ENCODE peak calls at places on chromosome 10, in five cellular contexts. S is mesendoderm, I is NCI-H345, R is M059J, X is suprapubic skin. G is an unnamed sample.

GRCh38 chr10:77498210-77498609 is 139.4 kb downstream of the KCNMA1 start:
- DNase-seq in S (no peak), I (no peak), R (no peak), X (no peak), G (no peak)

GRCh38 chr10:43254881-43255643 is 11.8 kb downstream of the RASGEF1A start:
- DNase-seq in S (no peak), I (no peak), R (no peak), X (peak), G (no peak)

GRCh38 chr10:132098539-132099421 is 33.0 kb downstream of the JAKMIP3 start:
- DNase-seq in S (no peak), I (no peak), R (no peak), X (no peak), G (no peak)

GRCh38 chr10:3893102-3893473 is 108.1 kb upstream of the KLF6 start:
- DNase-seq in S (no peak), I (no peak), R (no peak), X (no peak), G (no peak)

GRCh38 chr10:89278034-89278535 is 23.8 kb upstream of the IFIT2 start:
- DNase-seq in S (peak), I (no peak), R (peak), X (no peak), G (no peak)

GRCh38 chr10:110311357-110311949 is 6.7 kb upstream of the SMNDC1 start:
- DNase-seq in S (peak), I (peak), R (peak), X (no peak), G (no peak)

GRCh38 chr10:8065651-8066050 is 11.2 kb downstream of the GATA3 start:
- DNase-seq in S (no peak), I (no peak), R (peak), X (no peak), G (no peak)

GRCh38 chr10:69650589-69651261 is 20.7 kb downstream of the FAM241B start:
- DNase-seq in S (no peak), I (no peak), R (no peak), X (no peak), G (no peak)

GRCh38 chr10:31129261-31129660 is 97.6 kb upstream of the ZNF438 start:
- DNase-seq in S (peak), I (no peak), R (peak), X (no peak), G (no peak)

GRCh38 chr10:65430979-65431378 is 1494.9 kb upstream of the LRRTM3 start:
- DNase-seq in S (no peak), I (no peak), R (no peak), X (no peak), G (no peak)

GRCh38 chr10:82453678-82454293 is 578.8 kb downstream of the NRG3 start:
- DNase-seq in S (no peak), I (no peak), R (no peak), X (no peak), G (no peak)

GRCh38 chr10:133385214-133385613 is 6.2 kb downstream of the PAOX start:
- DNase-seq in S (no peak), I (no peak), R (no peak), X (no peak), G (no peak)

GRCh38 chr10:16965740-16966447 is 148.7 kb upstream of the RSU1 start:
- DNase-seq in S (peak), I (no peak), R (peak), X (no peak), G (no peak)

GRCh38 chr10:97150191-97150590 is 35.6 kb downstream of the SLIT1 start:
- DNase-seq in S (no peak), I (no peak), R (no peak), X (no peak), G (no peak)

GRCh38 chr10:63197304-63198092 is 64.4 kb downstream of the NRBF2 start:
- DNase-seq in S (peak), I (no peak), R (no peak), X (no peak), G (no peak)

GRCh38 chr10:104138131-104138530 is 16.2 kb downstream of the SFR1 start:
- DNase-seq in S (no peak), I (no peak), R (no peak), X (no peak), G (no peak)

GRCh38 chr10:82922755-82923154 is 1047.8 kb downstream of the NRG3 start:
- DNase-seq in S (peak), I (no peak), R (peak), X (no peak), G (no peak)

GRCh38 chr10:89563861-89564478 is 28.6 kb upstream of the SLC16A12 start:
- DNase-seq in S (peak), I (peak), R (peak), X (no peak), G (no peak)

GRCh38 chr10:69254877-69255276 is 23.4 kb upstream of the HK1 start:
- DNase-seq in S (no peak), I (no peak), R (no peak), X (no peak), G (no peak)

GRCh38 chr10:135601-136464 is 578 bp downstream of the ZMYND11 start:
- DNase-seq in S (peak), I (peak), R (peak), X (peak), G (peak)

GRCh38 chr10:132898391-132899053 is 43.8 kb downstream of the CFAP46 start:
- DNase-seq in S (no peak), I (no peak), R (no peak), X (no peak), G (no peak)

GRCh38 chr10:43759216-43759615 is 110.5 kb upstream of the ZNF32 start:
- DNase-seq in S (no peak), I (no peak), R (no peak), X (no peak), G (no peak)

GRCh38 chr10:130215076-130215917 is 79.1 kb downstream of the GLRX3 start:
- DNase-seq in S (no peak), I (no peak), R (no peak), X (peak), G (no peak)

GRCh38 chr10:70694410-70695179 is 22.3 kb downstream of the ADAMTS14 start:
- DNase-seq in S (no peak), I (no peak), R (peak), X (no peak), G (no peak)

GRCh38 chr10:71383972-71384687 is 12.6 kb upstream of the CDH23 start:
- DNase-seq in S (peak), I (peak), R (peak), X (peak), G (peak)

GRCh38 chr10:3534433-3534832 is 250.6 kb downstream of the KLF6 start:
- DNase-seq in S (peak), I (no peak), R (no peak), X (no peak), G (no peak)

GRCh38 chr10:48898426-48898825 is 41.2 kb downstream of the LRRC18 start:
- DNase-seq in S (no peak), I (no peak), R (no peak), X (no peak), G (no peak)

GRCh38 chr10:32961892-32962369 is 3.9 kb upstream of the ITGB1 start:
- DNase-seq in S (peak), I (no peak), R (peak), X (no peak), G (no peak)

GRCh38 chr10:124949543-124949942 is 7.6 kb downstream of the ZRANB1 start:
- DNase-seq in S (no peak), I (no peak), R (no peak), X (no peak), G (no peak)

GRCh38 chr10:33352154-33352553 is 17.7 kb upstream of the NRP1 start:
- DNase-seq in S (no peak), I (no peak), R (peak), X (no peak), G (no peak)

GRCh38 chr10:90227259-90227658 is 525.9 kb downstream of the KIF20B start:
- DNase-seq in S (no peak), I (no peak), R (peak), X (no peak), G (peak)

GRCh38 chr10:63698815-63699205 is 177.6 kb downstream of the REEP3 start:
- DNase-seq in S (no peak), I (no peak), R (no peak), X (no peak), G (no peak)

GRCh38 chr10:14124951-14125350 is 205.8 kb downstream of the FRMD4A start:
- DNase-seq in S (no peak), I (no peak), R (no peak), X (no peak), G (no peak)

GRCh38 chr10:96374639-96374984 is 15.8 kb upstream of the OPALIN start:
- DNase-seq in S (peak), I (no peak), R (peak), X (no peak), G (no peak)

GRCh38 chr10:72563327-72563932 is 62.4 kb downstream of the MICU1 start:
- DNase-seq in S (no peak), I (no peak), R (no peak), X (no peak), G (peak)

GRCh38 chr10:76337641-76338040 is 906.2 kb downstream of the LRMDA start:
- DNase-seq in S (no peak), I (no peak), R (peak), X (no peak), G (no peak)

GRCh38 chr10:88931548-88931947 is 21.0 kb downstream of the ACTA2 start:
- DNase-seq in S (no peak), I (no peak), R (no peak), X (no peak), G (no peak)

GRCh38 chr10:73865107-73865458 is 9.3 kb downstream of the CAMK2G start:
- DNase-seq in S (no peak), I (no peak), R (no peak), X (no peak), G (no peak)

GRCh38 chr10:119737039-119737663 is 11.3 kb downstream of the INPP5F start:
- DNase-seq in S (peak), I (no peak), R (no peak), X (no peak), G (no peak)

GRCh38 chr10:79070091-79070610 is 1.4 kb downstream of the ZMIZ1 start:
- DNase-seq in S (peak), I (no peak), R (peak), X (no peak), G (no peak)